ENCODE peak calls at places on chromosomes 11 and 22, in six cellular contexts. A is H1, L is WTC11, Y is endothelial cell of umbilical vein, X is K562, B is HepG2. C is an unnamed sample.

GRCh38 chr11:45188127-45188526 is 41.7 kb downstream of the PRDM11 start:
- DNase-seq in A (no peak), L (no peak), Y (no peak), X (no peak), B (no peak), C (no peak)

GRCh38 chr11:76903325-76903724 is 42.6 kb downstream of the ACER3 start:
- DNase-seq in A (no peak), L (peak; percentile 15), Y (no peak), X (no peak), B (no peak), C (no peak)

GRCh38 chr22:48138427-48138826 is 1376.0 kb downstream of the TBC1D22A start:
- DNase-seq in A (no peak), L (no peak), Y (no peak), X (no peak), B (no peak), C (no peak)

GRCh38 chr11:3865388-3866193 is 10.1 kb downstream of the STIM1 start:
- DNase-seq in A (no peak), L (no peak), Y (peak; percentile 85), X (peak; percentile 80), B (no peak), C (no peak)

GRCh38 chr22:17674152-17674551 is 35.6 kb downstream of the BCL2L13 start:
- DNase-seq in A (no peak), L (no peak), Y (no peak), X (no peak), B (no peak), C (no peak)

GRCh38 chr11:14905104-14906033 is 13.3 kb upstream of the CYP2R1 start:
- DNase-seq in A (peak; percentile 79), L (peak; percentile 91), Y (peak; percentile 44), X (no peak), B (no peak), C (peak; percentile 29)

GRCh38 chr11:3866206-3866605 is 10.7 kb downstream of the STIM1 start:
- DNase-seq in A (no peak), L (no peak), Y (no peak), X (peak; percentile 79), B (peak; percentile 84), C (no peak)

GRCh38 chr22:46830001-46830715 is 67.7 kb downstream of the TBC1D22A start:
- DNase-seq in A (peak; percentile 37), L (no peak), Y (peak; percentile 55), X (no peak), B (no peak), C (peak; percentile 43)

GRCh38 chr11:2173150-2173693 is 1.6 kb upstream of the TH start:
- DNase-seq in A (peak; percentile 79), L (peak; percentile 67), Y (no peak), X (no peak), B (no peak), C (no peak)

GRCh38 chr22:45441158-45441557 is 27.7 kb downstream of the RIBC2 start:
- DNase-seq in A (no peak), L (peak; percentile 60), Y (peak; percentile 21), X (peak; percentile 18), B (peak; percentile 71), C (peak; percentile 46)

GRCh38 chr11:36304349-36304748 is 8.3 kb downstream of the PRR5L start:
- DNase-seq in A (no peak), L (no peak), Y (no peak), X (no peak), B (no peak), C (no peak)

GRCh38 chr11:115317428-115318185 is 186.6 kb downstream of the CADM1 start:
- DNase-seq in A (no peak), L (no peak), Y (no peak), X (no peak), B (no peak), C (no peak)

GRCh38 chr11:63738720-63739360 is 29.7 kb downstream of the ZFTA start:
- DNase-seq in A (peak; percentile 84), L (peak; percentile 81), Y (peak; percentile 89), X (peak; percentile 79), B (peak; percentile 65), C (peak; percentile 83)

GRCh38 chr11:75765116-75765515 is 3.5 kb upstream of the DGAT2 start:
- DNase-seq in A (no peak), L (no peak), Y (no peak), X (no peak), B (no peak), C (no peak)

GRCh38 chr22:40534379-40535188 is 101.9 kb downstream of the MRTFA start:
- DNase-seq in A (no peak), L (no peak), Y (peak; percentile 39), X (peak; percentile 22), B (no peak), C (no peak)

GRCh38 chr11:108405706-108406105 is 61.6 kb downstream of the C11orf65 start:
- DNase-seq in A (no peak), L (no peak), Y (no peak), X (no peak), B (no peak), C (no peak)

GRCh38 chr22:50583294-50583865 is 731 bp upstream of the CHKB start:
- DNase-seq in A (no peak), L (no peak), Y (no peak), X (no peak), B (peak; percentile 18), C (no peak)

GRCh38 chr22:45305456-45306065 is 4.2 kb upstream of the FAM118A start:
- DNase-seq in A (no peak), L (no peak), Y (no peak), X (no peak), B (peak; percentile 45), C (peak; percentile 29)

GRCh38 chr11:101583180-101584128 is at the start of gene TRPC6:
- DNase-seq in A (peak; percentile 80), L (peak; percentile 62), Y (no peak), X (no peak), B (no peak), C (peak; percentile 43)

GRCh38 chr11:12674936-12675696 is 895 bp downstream of the TEAD1 start:
- DNase-seq in A (no peak), L (peak; percentile 39), Y (peak; percentile 46), X (peak; percentile 44), B (no peak), C (no peak)

GRCh38 chr22:46891382-46891951 is 129.0 kb downstream of the TBC1D22A start:
- DNase-seq in A (no peak), L (no peak), Y (no peak), X (no peak), B (no peak), C (no peak)

GRCh38 chr22:22745225-22746060 is 101.0 kb downstream of the GGTLC2 start:
- DNase-seq in A (peak; percentile 71), L (peak; percentile 74), Y (no peak), X (peak; percentile 90), B (peak; percentile 5), C (peak; percentile 26)

GRCh38 chr11:109697140-109697843 is 275.3 kb downstream of the C11orf87 start:
- DNase-seq in A (peak; percentile 47), L (peak; percentile 33), Y (peak; percentile 44), X (peak; percentile 43), B (peak; percentile 23), C (peak; percentile 31)

GRCh38 chr11:19817870-19818269 is 105.2 kb downstream of the NAV2 start:
- DNase-seq in A (no peak), L (peak; percentile 38), Y (no peak), X (no peak), B (no peak), C (no peak)

GRCh38 chr11:36056160-36056751 is 112.4 kb downstream of the LDLRAD3 start:
- DNase-seq in A (peak; percentile 74), L (peak; percentile 71), Y (peak; percentile 58), X (peak; percentile 65), B (no peak), C (peak; percentile 25)

GRCh38 chr11:46808804-46809431 is 37.2 kb downstream of the CKAP5 start:
- DNase-seq in A (no peak), L (no peak), Y (peak; percentile 46), X (peak; percentile 35), B (peak; percentile 25), C (peak; percentile 31)

GRCh38 chr11:31499576-31500178 is 9.7 kb downstream of the IMMP1L start:
- DNase-seq in A (no peak), L (no peak), Y (peak; percentile 6), X (no peak), B (no peak), C (no peak)

GRCh38 chr11:80860632-80861031 is 1419.8 kb upstream of the TENM4 start:
- DNase-seq in A (no peak), L (no peak), Y (peak; percentile 90), X (no peak), B (no peak), C (no peak)
- TF ChIP-seq JUN in A (no peak), L (no peak), Y (peak; percentile 91), X (no peak), B (no peak), C (no peak)

GRCh38 chr11:69414773-69415187 is 66.7 kb upstream of the LINC01488 start:
- DNase-seq in A (no peak), L (no peak), Y (no peak), X (no peak), B (no peak), C (no peak)

GRCh38 chr11:69416123-69416475 is 65.4 kb upstream of the LINC01488 start:
- DNase-seq in A (no peak), L (no peak), Y (no peak), X (no peak), B (no peak), C (no peak)

GRCh38 chr11:69415411-69416122 is 65.9 kb upstream of the LINC01488 start:
- DNase-seq in A (no peak), L (no peak), Y (no peak), X (no peak), B (no peak), C (no peak)

GRCh38 chr11:69413015-69413801 is 68.3 kb upstream of the LINC01488 start:
- DNase-seq in A (no peak), L (no peak), Y (no peak), X (peak; percentile 40), B (no peak), C (no peak)

DNA sequence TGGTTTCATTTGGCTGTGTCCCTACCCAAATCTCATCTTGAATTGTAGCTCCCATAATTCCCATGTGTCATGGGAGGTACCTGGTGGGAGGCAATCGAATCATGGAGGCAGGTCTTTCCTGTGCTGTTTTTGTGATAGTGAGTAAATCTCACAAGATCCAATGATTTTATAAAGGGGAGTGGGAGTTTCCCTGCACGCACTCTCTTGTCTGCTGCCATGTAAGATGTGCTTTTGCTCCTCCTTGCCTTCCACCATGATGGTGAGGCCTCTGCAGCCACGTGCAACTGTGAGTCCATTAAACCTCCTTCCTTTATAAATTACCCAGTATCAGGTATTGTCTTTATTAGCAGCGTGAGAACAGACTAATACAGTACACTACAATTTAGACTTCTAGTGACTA is 67.5 kb upstream of the LINC01488 start:
- DNase-seq in A (no peak), L (no peak), Y (no peak), X (no peak), B (no peak), C (no peak)
- TF ChIP-seq JUN in A (no peak), L (no peak), Y (no peak), X (no peak), B (no peak), C (no peak)

DNA sequence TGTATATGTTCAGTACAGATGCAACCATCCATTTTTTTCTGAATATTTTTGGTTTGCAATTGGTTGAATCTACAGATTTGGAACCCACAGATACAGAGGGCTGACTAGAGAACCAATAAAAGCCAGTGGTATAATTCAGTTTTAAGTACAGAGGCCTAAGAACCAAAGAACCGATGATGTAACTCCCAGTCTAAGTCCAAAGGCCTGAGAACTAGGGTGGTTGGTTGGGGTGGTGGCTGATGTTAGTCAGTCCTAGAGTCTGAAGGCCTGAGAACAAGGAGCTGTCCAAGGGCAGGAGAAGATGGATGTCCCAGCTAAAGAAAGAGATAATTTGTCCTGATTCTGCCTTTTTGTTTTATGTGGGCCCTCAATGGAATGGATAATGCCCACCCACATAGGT is 48.7 kb upstream of the LIN7C start:
- DNase-seq in A (no peak), L (no peak), Y (no peak), X (no peak), B (no peak), C (no peak)
- TF ChIP-seq JUN in A (no peak), L (no peak), Y (no peak), X (no peak), B (no peak), C (no peak)

GRCh38 chr11:28442113-28442512 is 333.9 kb downstream of the METTL15 start:
- DNase-seq in A (no peak), L (no peak), Y (no peak), X (no peak), B (no peak), C (no peak)
- TF ChIP-seq JUN in A (no peak), L (no peak), Y (no peak), X (no peak), B (no peak), C (no peak)